ENCODE peak calls at places on chromosomes 13 and 19, in six cellular contexts. A is hippocampal formation; R is HEK293T; Y is transverse colon; W is activated effector memory CD4-positive, alpha-beta T cell treated with Interleukin-2 at 50 U/mL for 16 hours; X is astrocyte of the hippocampus. I is an unnamed sample.
A peak's percentile ranks its signal among the peaks of the same experiment; 100 is the strongest.

GRCh38 chr13:74765955-74766354 is 631.8 kb upstream of the KLF12 start:
- DNase-seq in Y (no peak), R (no peak), X (no peak), W (no peak), A (no peak), I (no peak)

GRCh38 chr19:11673608-11674041 is 65.1 kb downstream of the ZNF823 start:
- DNase-seq in A (peak; percentile 74), X (peak; percentile 86), W (no peak), Y (peak; percentile 70), R (peak; percentile 23), I (no peak)

GRCh38 chr13:45121421-45121820 is 1.1 kb downstream of the GTF2F2 start:
- DNase-seq in A (no peak), R (peak; percentile 23), X (peak; percentile 62), W (no peak), Y (no peak), I (no peak)

GRCh38 chr13:44243198-44243852 is 130.3 kb upstream of the SERP2 start:
- DNase-seq in W (no peak), R (no peak), A (peak; percentile 52), Y (peak; percentile 50), X (peak; percentile 93), I (no peak)

GRCh38 chr13:103895835-103896520 is 829.8 kb upstream of the SLC10A2 start:
- DNase-seq in Y (no peak), W (no peak), X (no peak), R (no peak), A (no peak), I (no peak)

GRCh38 chr19:35206379-35206778 is 22.2 kb downstream of the FAM187B start:
- DNase-seq in W (peak; percentile 51), R (no peak), A (no peak), Y (peak; percentile 46), X (no peak), I (no peak)

GRCh38 chr13:110341445-110342247 is 34.6 kb downstream of the COL4A2 start:
- DNase-seq in A (no peak), W (no peak), X (peak; percentile 70), R (no peak), Y (no peak), I (no peak)

GRCh38 chr13:110685305-110685704 is 20.6 kb downstream of the CARS2 start:
- DNase-seq in W (no peak), A (no peak), R (no peak), Y (no peak), X (no peak), I (no peak)

GRCh38 chr13:43285891-43286602 is 262.7 kb downstream of the DNAJC15 start:
- DNase-seq in A (no peak), X (peak; percentile 59), W (no peak), R (no peak), Y (no peak), I (no peak)

GRCh38 chr13:84446972-84447700 is 564.9 kb upstream of the SLITRK1 start:
- DNase-seq in R (no peak), X (peak; percentile 1), W (no peak), A (no peak), Y (no peak), I (no peak)

GRCh38 chr19:41606215-41606837 is 20.5 kb downstream of the CEACAM4 start:
- DNase-seq in X (no peak), R (no peak), A (no peak), Y (no peak), W (no peak), I (no peak)

GRCh38 chr13:80196756-80197155 is 144.2 kb downstream of the SPRY2 start:
- DNase-seq in W (no peak), R (no peak), X (no peak), A (no peak), Y (no peak), I (no peak)

GRCh38 chr13:78610381-78610883 is 7.1 kb upstream of the POU4F1 start:
- DNase-seq in A (no peak), R (no peak), W (no peak), Y (no peak), X (no peak), I (no peak)

GRCh38 chr19:49879243-49879960 is 1.9 kb downstream of the TBC1D17 start:
- DNase-seq in R (no peak), Y (no peak), X (no peak), W (no peak), A (no peak), I (no peak)

GRCh38 chr13:43307921-43308433 is 284.6 kb downstream of the DNAJC15 start:
- DNase-seq in R (no peak), Y (peak; percentile 75), W (no peak), A (peak; percentile 21), X (peak; percentile 76), I (no peak)

GRCh38 chr19:36136975-36137686 is 2.7 kb upstream of the CAPNS1 start:
- DNase-seq in W (no peak), A (no peak), R (no peak), Y (peak; percentile 80), X (peak; percentile 90), I (no peak)

GRCh38 chr13:114058051-114058867 is 74.2 kb downstream of the RASA3 start:
- DNase-seq in X (no peak), Y (no peak), A (no peak), W (no peak), R (no peak), I (no peak)

GRCh38 chr13:110546933-110547332 is 14.6 kb downstream of the RAB20 start:
- DNase-seq in W (no peak), R (no peak), X (peak; percentile 94), A (no peak), Y (peak; percentile 93), I (no peak)

GRCh38 chr13:23463631-23464030 is 30.1 kb upstream of the SACS start:
- DNase-seq in R (no peak), X (peak; percentile 32), A (no peak), Y (no peak), W (no peak), I (no peak)

GRCh38 chr13:91375119-91375729 is 23.2 kb upstream of the GPC5 start:
- DNase-seq in Y (no peak), A (no peak), R (peak; percentile 71), X (peak; percentile 24), W (no peak), I (no peak)

GRCh38 chr19:40663712-40664692 is 26.4 kb downstream of the NUMBL start:
- DNase-seq in R (no peak), W (no peak), Y (no peak), A (no peak), X (no peak), I (no peak)

GRCh38 chr13:33509642-33510229 is 224.2 kb upstream of the STARD13 start:
- DNase-seq in R (no peak), Y (no peak), A (peak; percentile 15), X (peak; percentile 16), W (no peak), I (no peak)

GRCh38 chr13:80030491-80030890 is 310.4 kb downstream of the SPRY2 start:
- DNase-seq in R (no peak), W (no peak), Y (peak; percentile 44), X (peak; percentile 51), A (peak; percentile 18), I (no peak)

GRCh38 chr19:18109731-18110671 is 12.4 kb downstream of the MAST3 start:
- DNase-seq in Y (peak; percentile 77), W (no peak), A (peak; percentile 33), X (peak; percentile 51), R (peak; percentile 39), I (no peak)

GRCh38 chr19:18274776-18275356 is 614 bp upstream of the IQCN start:
- DNase-seq in W (no peak), A (peak; percentile 54), R (no peak), X (peak; percentile 96), Y (peak; percentile 92), I (no peak)